ENCODE peak calls at places on chromosomes 7 and 10, in six cellular contexts. X is astrocyte of the spinal cord; C is CD8-positive, alpha-beta T cell; E is GM12865; N is IMR-90; V is hepatocyte. D is an unnamed sample.

GRCh38 chr7:41955475-41956243 is 252.8 kb upstream of the INHBA start:
- DNase-seq in E (no peak), N (peak), X (peak), V (peak), C (no peak), D (peak)

GRCh38 chr7:69630292-69630691 is 32.0 kb downstream of the AUTS2 start:
- DNase-seq in V (no peak), N (peak), E (peak), C (no peak), X (peak), D (no peak)

GRCh38 chr10:110392121-110392859 is 87.6 kb upstream of the SMNDC1 start:
- DNase-seq in C (no peak), N (no peak), X (no peak), E (no peak), V (no peak), D (peak)

GRCh38 chr10:42939685-42940366 is 137.0 kb upstream of the RET start:
- DNase-seq in N (no peak), E (no peak), C (no peak), V (no peak), X (no peak), D (no peak)

GRCh38 chr7:16929146-16929762 is 47.5 kb upstream of the AGR3 start:
- DNase-seq in N (no peak), V (no peak), E (peak), C (no peak), X (no peak), D (no peak)

GRCh38 chr7:140697447-140698143 is 1.1 kb downstream of the NDUFB2 start:
- DNase-seq in N (peak), V (no peak), X (no peak), E (no peak), C (no peak), D (no peak)

GRCh38 chr7:83791737-83792136 is 142.8 kb upstream of the SEMA3E start:
- DNase-seq in E (no peak), C (no peak), X (no peak), V (no peak), N (no peak), D (no peak)

GRCh38 chr10:119350529-119351001 is 143.2 kb downstream of the GRK5 start:
- DNase-seq in N (peak), V (no peak), X (peak), C (no peak), E (no peak), D (no peak)

GRCh38 chr7:85471740-85472139 is 284.9 kb upstream of the SEMA3D start:
- DNase-seq in E (peak), C (no peak), V (no peak), N (peak), X (peak), D (no peak)

GRCh38 chr7:130242198-130243014 is 24.3 kb upstream of the CPA2 start:
- DNase-seq in X (peak), E (peak), N (peak), V (peak), C (peak), D (no peak)

GRCh38 chr10:74640134-74640533 is 186.3 kb upstream of the KAT6B start:
- DNase-seq in N (peak), V (no peak), C (no peak), X (peak), E (peak), D (no peak)

GRCh38 chr10:27256299-27256698 is 15.7 kb upstream of the ACBD5 start:
- DNase-seq in V (no peak), N (no peak), X (no peak), C (no peak), E (no peak), D (no peak)

GRCh38 chr10:86635402-86635801 is 18.9 kb upstream of the OPN4 start:
- DNase-seq in N (peak), X (peak), V (peak), C (no peak), E (no peak), D (no peak)

GRCh38 chr10:45371555-45371954 is 2.5 kb upstream of the ALOX5 start:
- DNase-seq in E (no peak), C (no peak), N (no peak), V (no peak), X (no peak), D (no peak)

GRCh38 chr10:45373783-45374450 is at the start of gene ALOX5:
- DNase-seq in E (peak), C (no peak), V (peak), X (no peak), N (no peak), D (no peak)

GRCh38 chr10:45374451-45375052 is 536 bp downstream of the ALOX5 start:
- DNase-seq in C (no peak), N (no peak), X (no peak), V (peak), E (peak), D (no peak)

GRCh38 chr10:45372251-45372951 is 1.6 kb upstream of the ALOX5 start:
- DNase-seq in N (no peak), C (no peak), X (no peak), E (no peak), V (no peak), D (no peak)

DNA sequence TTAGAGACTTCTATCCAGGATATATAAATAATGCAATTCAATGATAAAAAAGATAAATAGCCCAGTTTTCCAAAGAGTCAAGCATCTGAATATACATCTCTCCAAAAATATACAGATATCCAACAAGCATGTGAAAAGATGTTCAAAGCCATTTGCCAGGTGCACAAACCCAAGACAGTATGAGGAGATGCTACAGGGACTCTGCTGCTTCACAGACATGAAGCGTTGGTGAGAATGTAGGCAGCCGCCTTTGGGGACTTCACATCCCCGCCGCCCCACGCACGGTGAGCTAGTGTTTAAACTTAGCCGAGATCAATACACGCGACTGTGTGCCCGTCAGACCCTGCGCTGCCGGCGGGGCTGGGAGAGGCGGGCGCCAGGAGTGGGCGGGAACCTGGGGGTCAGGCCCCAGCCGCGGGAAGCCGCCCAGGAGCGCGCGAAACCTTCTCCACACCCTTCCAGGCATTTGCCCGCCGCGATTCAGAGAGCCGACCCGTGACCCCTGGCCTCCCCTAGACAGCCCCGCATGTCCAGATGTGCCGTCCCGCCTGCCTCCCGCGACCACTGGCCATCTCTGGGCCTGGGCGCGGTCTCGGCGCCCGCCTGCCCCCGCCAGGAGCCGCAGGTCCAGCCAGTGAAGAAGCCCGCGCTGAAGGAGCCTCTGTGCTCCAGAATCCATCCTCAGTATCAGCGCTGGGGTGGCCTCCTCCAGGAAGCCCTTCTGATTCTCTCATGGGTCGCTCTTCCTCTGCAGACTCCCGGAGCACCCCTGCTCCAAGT is 823 bp upstream of the ALOX5 start:
- DNase-seq in X (no peak), E (peak), V (peak), N (no peak), C (no peak), D (no peak)
- H3K4me3 ChIP-seq in X (no peak), E (peak), V (peak), N (no peak), C (peak), D (no peak)

GRCh38 chr7:120916538-120916937 is 34.0 kb upstream of the ING3 start:
- DNase-seq in X (no peak), V (no peak), N (no peak), C (no peak), E (no peak), D (no peak)
- TF ChIP-seq CTCF in X (no peak), V (no peak), N (no peak), C (no peak), E (no peak), D (no peak)

GRCh38 chr10:24884316-24884715 is 68.1 kb downstream of the PRTFDC1 start:
- DNase-seq in E (no peak), X (peak), N (no peak), V (no peak), C (no peak), D (no peak)

GRCh38 chr10:24885551-24885950 is 66.9 kb downstream of the PRTFDC1 start:
- DNase-seq in C (no peak), N (peak), V (no peak), X (no peak), E (no peak), D (no peak)

GRCh38 chr10:24884793-24885192 is 67.6 kb downstream of the PRTFDC1 start:
- DNase-seq in E (no peak), C (no peak), X (no peak), N (no peak), V (no peak), D (no peak)

GRCh38 chr10:24886281-24886680 is 66.1 kb downstream of the PRTFDC1 start:
- DNase-seq in V (no peak), N (no peak), X (no peak), C (no peak), E (no peak), D (peak)

DNA sequence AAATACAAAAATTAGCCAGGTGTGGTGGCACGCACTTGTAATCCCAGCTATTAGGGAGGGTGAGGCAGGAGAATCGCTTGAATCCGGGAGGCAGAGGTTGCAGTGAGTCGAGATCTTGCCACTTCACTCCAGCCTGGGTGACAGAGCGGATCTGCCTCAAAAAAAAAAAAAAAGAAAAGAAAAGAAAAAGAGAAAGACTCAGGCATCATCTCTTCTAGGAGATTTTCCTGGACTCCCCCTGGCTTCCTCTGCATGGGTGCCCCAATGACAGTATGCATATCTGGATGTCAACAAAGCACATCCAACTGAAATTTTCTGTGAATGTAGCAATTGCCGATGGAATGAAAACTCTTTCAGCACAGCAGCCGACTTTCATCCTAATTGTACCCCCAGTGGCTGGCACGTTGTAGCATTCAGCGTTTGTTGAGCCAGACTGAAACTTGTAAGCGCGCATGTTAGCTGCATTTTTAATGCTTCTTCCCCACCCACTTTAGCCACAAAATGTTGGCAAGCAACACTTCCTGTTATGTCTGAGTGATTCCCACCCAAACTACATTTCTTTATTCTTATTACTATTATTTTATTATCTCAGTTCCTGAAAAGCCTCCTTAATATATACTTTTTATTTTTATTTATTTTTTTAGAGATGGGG is 70.2 kb downstream of the PRTFDC1 start:
- DNase-seq in E (peak), V (no peak), X (peak), C (peak), N (peak), D (no peak)
- H3K4me3 ChIP-seq in E (no peak), V (no peak), X (no peak), C (peak), N (no peak), D (no peak)

DNA sequence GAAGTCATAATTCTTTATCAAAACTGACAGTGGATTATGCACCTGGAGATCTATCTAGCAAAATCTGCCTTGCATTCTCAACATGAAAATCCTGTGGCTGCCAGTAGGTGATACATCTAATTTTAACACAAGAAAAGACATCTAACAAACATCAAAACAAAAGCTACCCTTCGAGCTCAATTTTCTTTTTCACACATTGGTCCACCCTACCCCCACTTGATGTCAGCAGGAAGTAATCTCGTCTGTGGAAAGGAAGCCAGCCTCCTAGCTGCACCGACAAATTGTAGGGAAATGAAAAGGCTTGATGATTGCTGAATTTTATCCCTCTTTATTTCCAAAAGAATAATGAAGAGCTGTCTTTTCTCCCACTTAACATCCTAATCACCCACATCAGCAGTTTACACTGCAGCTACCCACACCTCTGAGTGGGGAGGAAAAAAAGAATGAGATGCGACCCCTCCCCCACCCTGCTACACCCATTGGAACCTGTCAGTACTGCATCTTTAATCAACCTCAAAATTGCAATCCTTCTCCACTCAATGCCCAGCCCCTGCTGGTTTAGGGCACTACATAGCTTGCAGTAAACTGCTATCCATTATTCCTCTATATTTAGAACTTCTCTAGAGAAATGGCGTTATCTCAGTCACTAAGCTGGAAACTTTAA is 10.6 kb upstream of the CPVL start:
- DNase-seq in N (no peak), C (no peak), E (no peak), X (no peak), V (no peak), D (no peak)
- TF ChIP-seq CTCF in N (no peak), C (no peak), E (no peak), X (no peak), V (no peak), D (no peak)

GRCh38 chr7:43586251-43586900 is 3.5 kb downstream of the STK17A start:
- DNase-seq in N (peak), C (no peak), V (no peak), E (peak), X (peak), D (no peak)
- H3K4me3 ChIP-seq in N (no peak), C (peak), V (no peak), E (peak), X (peak), D (no peak)

DNA sequence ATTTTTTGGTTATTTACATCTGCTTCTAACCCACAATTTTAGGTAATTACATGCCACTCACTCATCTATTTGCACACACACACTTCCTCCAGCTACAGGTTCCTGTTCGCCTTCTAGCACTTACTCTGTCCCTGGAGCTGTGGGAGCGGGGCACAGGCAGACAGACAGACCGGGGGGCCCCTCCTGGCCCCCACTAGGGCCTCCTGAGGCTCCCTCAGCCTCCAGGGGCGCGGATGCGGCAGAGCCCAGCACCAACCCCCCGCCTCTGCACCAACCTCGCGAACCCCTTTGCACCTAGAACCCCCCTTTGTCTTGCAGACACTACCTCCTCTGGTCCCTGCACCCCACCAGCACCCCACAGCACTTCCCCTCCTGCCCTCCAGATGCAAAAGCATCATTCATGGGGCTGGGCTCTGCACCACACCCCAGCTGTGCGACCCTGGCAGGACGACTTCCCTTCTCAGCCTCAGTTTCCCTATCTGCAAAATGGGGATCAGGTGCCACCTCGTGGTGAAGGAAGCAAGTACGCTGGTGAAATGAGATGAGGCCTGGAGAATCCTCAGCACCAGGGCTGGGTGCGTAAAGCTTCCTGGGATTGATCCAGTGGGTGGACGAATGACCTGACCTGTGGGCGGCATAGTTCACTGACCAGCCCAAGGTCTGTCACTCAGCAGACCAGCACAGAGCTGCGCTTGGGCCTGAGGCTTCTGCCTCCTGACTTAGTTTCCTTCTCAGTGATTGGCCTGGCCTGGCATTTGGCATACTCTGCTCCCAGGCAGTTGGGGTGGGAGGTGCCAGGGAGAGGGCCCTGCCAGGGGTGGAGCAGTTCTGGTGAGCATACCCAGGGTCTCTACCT is 37.9 kb downstream of the ELFN1 start:
- DNase-seq in X (no peak), N (no peak), E (no peak), V (no peak), C (no peak), D (no peak)
- TF ChIP-seq CTCF in X (peak), N (peak), E (no peak), V (no peak), C (no peak), D (peak)

GRCh38 chr10:29946953-29947700 is 112.3 kb downstream of the JCAD start:
- DNase-seq in C (no peak), E (no peak), V (peak), X (peak), N (peak), D (no peak)
- H3K4me3 ChIP-seq in C (no peak), E (no peak), V (no peak), X (no peak), N (no peak), D (no peak)

DNA sequence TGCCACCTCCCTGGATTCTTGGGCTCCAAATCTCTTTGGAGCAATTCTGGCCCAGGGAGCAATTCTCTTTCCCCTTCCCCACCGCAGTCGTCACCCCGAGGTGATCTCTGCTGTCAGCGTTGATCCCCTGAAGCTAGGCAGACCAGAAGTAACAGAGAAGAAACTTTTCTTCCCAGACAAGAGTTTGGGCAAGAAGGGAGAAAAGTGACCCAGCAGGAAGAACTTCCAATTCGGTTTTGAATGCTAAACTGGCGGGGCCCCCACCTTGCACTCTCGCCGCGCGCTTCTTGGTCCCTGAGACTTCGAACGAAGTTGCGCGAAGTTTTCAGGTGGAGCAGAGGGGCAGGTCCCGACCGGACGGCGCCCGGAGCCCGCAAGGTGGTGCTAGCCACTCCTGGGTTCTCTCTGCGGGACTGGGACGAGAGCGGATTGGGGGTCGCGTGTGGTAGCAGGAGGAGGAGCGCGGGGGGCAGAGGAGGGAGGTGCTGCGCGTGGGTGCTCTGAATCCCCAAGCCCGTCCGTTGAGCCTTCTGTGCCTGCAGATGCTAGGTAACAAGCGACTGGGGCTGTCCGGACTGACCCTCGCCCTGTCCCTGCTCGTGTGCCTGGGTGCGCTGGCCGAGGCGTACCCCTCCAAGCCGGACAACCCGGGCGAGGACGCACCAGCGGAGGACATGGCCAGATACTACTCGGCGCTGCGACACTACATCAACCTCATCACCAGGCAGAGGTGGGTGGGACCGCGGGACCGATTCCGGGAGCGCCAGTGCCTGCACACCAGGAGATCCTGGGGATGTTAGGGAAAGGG is 913 bp downstream of the NPY start:
- DNase-seq in N (no peak), V (peak), C (no peak), E (no peak), X (no peak), D (no peak)
- TF ChIP-seq CTCF in N (no peak), V (no peak), C (no peak), E (peak), X (no peak), D (no peak)